ENCODE peak calls at places on chromosomes 7 and 10, in four cellular contexts. One of them, this sample, is unnamed.

GRCh38 chr7:3063016-3063753 is 19.5 kb upstream of the CARD11 start:
- DNase-seq in WTC11: no peak
- DNase-seq in GM12878: no peak
- DNase-seq in SK-N-SH: no peak
- DNase-seq in this sample: no peak

GRCh38 chr10:12476661-12477060 is 127.3 kb downstream of the CAMK1D start:
- DNase-seq in WTC11: no peak
- DNase-seq in GM12878: no peak
- DNase-seq in SK-N-SH: no peak
- DNase-seq in this sample: no peak

GRCh38 chr10:54796876-54797275 is 4.2 kb downstream of the PCDH15 start:
- DNase-seq in WTC11: no peak
- DNase-seq in GM12878: no peak
- DNase-seq in SK-N-SH: no peak
- DNase-seq in this sample: no peak

GRCh38 chr10:48762104-48763042 is 77.7 kb downstream of the WDFY4 start:
- DNase-seq in WTC11: no peak
- DNase-seq in GM12878: no peak
- DNase-seq in SK-N-SH: no peak
- DNase-seq in this sample: no peak

GRCh38 chr10:28991738-28992270 is 297.1 kb upstream of the LYZL1 start:
- DNase-seq in WTC11: peak; percentile 79
- DNase-seq in GM12878: no peak
- DNase-seq in SK-N-SH: peak; percentile 48
- DNase-seq in this sample: peak; percentile 79

GRCh38 chr7:143321242-143321641 is 5.3 kb downstream of the CLCN1 start:
- DNase-seq in WTC11: no peak
- DNase-seq in GM12878: no peak
- DNase-seq in SK-N-SH: no peak
- DNase-seq in this sample: no peak

GRCh38 chr7:4755045-4755444 is 20.4 kb upstream of the AP5Z1 start:
- DNase-seq in WTC11: no peak
- DNase-seq in GM12878: no peak
- DNase-seq in SK-N-SH: no peak
- DNase-seq in this sample: no peak

GRCh38 chr7:131057015-131057518 is 270.6 kb upstream of the MKLN1 start:
- DNase-seq in WTC11: no peak
- DNase-seq in GM12878: no peak
- DNase-seq in SK-N-SH: no peak
- DNase-seq in this sample: no peak

GRCh38 chr10:74683621-74684114 is 142.7 kb upstream of the KAT6B start:
- DNase-seq in WTC11: no peak
- DNase-seq in GM12878: no peak
- DNase-seq in SK-N-SH: no peak
- DNase-seq in this sample: no peak

GRCh38 chr10:102090772-102091171 is 25.6 kb downstream of the HPS6 start:
- DNase-seq in WTC11: no peak
- DNase-seq in GM12878: no peak
- DNase-seq in SK-N-SH: no peak
- DNase-seq in this sample: no peak

GRCh38 chr7:50782376-50783208 is at the start of gene GRB10:
- DNase-seq in WTC11: peak; percentile 65
- DNase-seq in GM12878: no peak
- DNase-seq in SK-N-SH: peak; percentile 65
- DNase-seq in this sample: no peak

GRCh38 chr10:129963831-129964501 is at the start of gene EBF3:
- DNase-seq in WTC11: peak; percentile 85
- DNase-seq in GM12878: no peak
- DNase-seq in SK-N-SH: peak; percentile 88
- DNase-seq in this sample: peak; percentile 1

GRCh38 chr7:16794990-16795389 is 9.8 kb downstream of the AGR2 start:
- DNase-seq in WTC11: no peak
- DNase-seq in GM12878: no peak
- DNase-seq in SK-N-SH: peak; percentile 20
- DNase-seq in this sample: no peak

GRCh38 chr10:63458177-63458576 is 7.6 kb downstream of the JMJD1C start:
- DNase-seq in WTC11: no peak
- DNase-seq in GM12878: no peak
- DNase-seq in SK-N-SH: no peak
- DNase-seq in this sample: no peak

GRCh38 chr10:24784923-24785322 is 61.2 kb upstream of the ARHGAP21 start:
- DNase-seq in WTC11: no peak
- DNase-seq in GM12878: no peak
- DNase-seq in SK-N-SH: no peak
- DNase-seq in this sample: peak; percentile 13

GRCh38 chr10:77531441-77532001 is 106.1 kb downstream of the KCNMA1 start:
- DNase-seq in WTC11: no peak
- DNase-seq in GM12878: no peak
- DNase-seq in SK-N-SH: no peak
- DNase-seq in this sample: peak; percentile 34

GRCh38 chr7:17855202-17855601 is 85.1 kb downstream of the SNX13 start:
- DNase-seq in WTC11: no peak
- DNase-seq in GM12878: no peak
- DNase-seq in SK-N-SH: no peak
- DNase-seq in this sample: no peak

GRCh38 chr10:6339891-6340290 is 137.2 kb downstream of the PFKFB3 start:
- DNase-seq in WTC11: no peak
- DNase-seq in GM12878: no peak
- DNase-seq in SK-N-SH: no peak
- DNase-seq in this sample: no peak

GRCh38 chr7:128420773-128421172 is 11.0 kb upstream of the IMPDH1 start:
- DNase-seq in WTC11: no peak
- DNase-seq in GM12878: no peak
- DNase-seq in SK-N-SH: no peak
- DNase-seq in this sample: no peak

GRCh38 chr7:46003896-46004875 is 83.1 kb upstream of the IGFBP3 start:
- DNase-seq in WTC11: no peak
- DNase-seq in GM12878: no peak
- DNase-seq in SK-N-SH: no peak
- DNase-seq in this sample: no peak

GRCh38 chr7:64046041-64046389 is 781 bp downstream of the ZNF727 start:
- DNase-seq in WTC11: no peak
- DNase-seq in GM12878: no peak
- DNase-seq in SK-N-SH: no peak
- DNase-seq in this sample: no peak

GRCh38 chr10:107585630-107586029 is 421.1 kb upstream of the SORCS1 start:
- DNase-seq in WTC11: no peak
- DNase-seq in GM12878: no peak
- DNase-seq in SK-N-SH: no peak
- DNase-seq in this sample: no peak

GRCh38 chr10:43965033-43965917 is 316.6 kb upstream of the ZNF32 start:
- DNase-seq in WTC11: no peak
- DNase-seq in GM12878: peak; percentile 74
- DNase-seq in SK-N-SH: no peak
- DNase-seq in this sample: no peak

GRCh38 chr7:23490357-23491131 is 20.3 kb upstream of the IGF2BP3 start:
- DNase-seq in WTC11: peak; percentile 24
- DNase-seq in GM12878: no peak
- DNase-seq in SK-N-SH: peak; percentile 98
- DNase-seq in this sample: peak; percentile 64

GRCh38 chr10:72334196-72334831 is 20.4 kb downstream of the DNAJB12 start:
- DNase-seq in WTC11: no peak
- DNase-seq in GM12878: no peak
- DNase-seq in SK-N-SH: peak; percentile 77
- DNase-seq in this sample: no peak

GRCh38 chr7:691361-692045 is 35.0 kb upstream of the DNAAF5 start:
- DNase-seq in WTC11: peak; percentile 11
- DNase-seq in GM12878: no peak
- DNase-seq in SK-N-SH: no peak
- DNase-seq in this sample: no peak

GRCh38 chr10:20795391-20795790 is 101.7 kb downstream of the NEBL start:
- DNase-seq in WTC11: no peak
- DNase-seq in GM12878: no peak
- DNase-seq in SK-N-SH: no peak
- DNase-seq in this sample: no peak

GRCh38 chr10:73873163-73873842 is 1.1 kb downstream of the CAMK2G start:
- DNase-seq in WTC11: no peak
- DNase-seq in GM12878: no peak
- DNase-seq in SK-N-SH: no peak
- DNase-seq in this sample: no peak

GRCh38 chr10:127945335-127945734 is 38.4 kb downstream of the PTPRE start:
- DNase-seq in WTC11: no peak
- DNase-seq in GM12878: no peak
- DNase-seq in SK-N-SH: no peak
- DNase-seq in this sample: no peak

GRCh38 chr7:116393654-116394053 is 105.9 kb upstream of the CAV2 start:
- DNase-seq in WTC11: no peak
- DNase-seq in GM12878: no peak
- DNase-seq in SK-N-SH: no peak
- DNase-seq in this sample: no peak

DNA sequence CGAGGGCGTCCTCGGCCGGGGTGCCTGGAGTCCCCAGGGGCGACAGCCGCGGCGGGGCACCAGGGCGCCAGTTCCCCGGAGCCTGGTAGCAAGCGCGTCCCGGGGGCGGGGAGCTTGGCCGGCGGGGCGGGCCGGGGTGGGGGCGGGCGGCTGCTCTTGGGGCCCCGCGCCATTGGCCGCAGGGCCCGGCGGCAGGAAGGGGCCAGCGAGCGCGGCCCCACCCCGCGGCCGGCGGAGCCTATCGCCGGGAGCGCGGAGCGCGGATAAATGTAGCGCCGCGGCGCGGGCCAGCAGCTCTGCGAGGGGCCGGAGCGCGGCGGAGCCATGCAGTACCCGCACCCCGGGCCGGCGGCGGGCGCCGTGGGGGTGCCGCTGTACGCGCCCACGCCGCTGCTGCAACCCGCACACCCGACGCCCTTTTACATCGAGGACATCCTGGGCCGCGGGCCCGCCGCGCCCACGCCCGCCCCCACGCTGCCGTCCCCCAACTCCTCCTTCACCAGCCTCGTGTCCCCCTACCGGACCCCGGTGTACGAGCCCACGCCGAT is at the start of gene HHEX:
- DNase-seq in WTC11: peak; percentile 44
- DNase-seq in GM12878: no peak
- DNase-seq in SK-N-SH: peak; percentile 87
- DNase-seq in this sample: peak; percentile 88
- TF ChIP-seq USF1 in WTC11: no peak
- TF ChIP-seq USF1 in GM12878: no peak
- TF ChIP-seq USF1 in SK-N-SH: no peak
- TF ChIP-seq USF1 in this sample: no peak

DNA sequence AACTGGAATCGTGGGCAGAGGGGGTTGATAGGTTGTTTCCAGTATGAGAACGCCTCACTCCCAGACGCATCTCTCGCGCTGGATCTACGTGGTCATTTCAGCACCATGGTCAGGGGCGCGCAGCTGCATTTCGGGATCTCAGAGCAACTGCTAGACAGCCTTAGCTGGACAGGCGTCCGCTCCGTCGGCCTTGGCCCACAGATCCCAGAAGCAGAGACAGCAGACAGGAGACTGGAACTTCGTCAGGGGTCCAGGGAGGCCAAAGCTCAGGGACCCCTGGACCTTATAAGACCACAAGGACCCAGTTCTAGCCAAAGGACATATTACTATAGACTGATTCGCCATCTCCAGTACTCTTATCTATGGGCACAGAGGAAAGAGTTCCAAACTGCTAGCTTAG is 5.3 kb downstream of the NEUROG3 start:
- DNase-seq in WTC11: peak; percentile 83
- DNase-seq in GM12878: no peak
- DNase-seq in SK-N-SH: no peak
- DNase-seq in this sample: peak; percentile 67
- TF ChIP-seq USF1 in WTC11: peak; percentile 60
- TF ChIP-seq USF1 in GM12878: no peak
- TF ChIP-seq USF1 in SK-N-SH: no peak
- TF ChIP-seq USF1 in this sample: no peak

GRCh38 chr10:42428534-42428933 is 209.8 kb downstream of the ZNF33B start:
- DNase-seq in WTC11: no peak
- DNase-seq in GM12878: no peak
- DNase-seq in SK-N-SH: peak; percentile 27
- DNase-seq in this sample: peak; percentile 38

DNA sequence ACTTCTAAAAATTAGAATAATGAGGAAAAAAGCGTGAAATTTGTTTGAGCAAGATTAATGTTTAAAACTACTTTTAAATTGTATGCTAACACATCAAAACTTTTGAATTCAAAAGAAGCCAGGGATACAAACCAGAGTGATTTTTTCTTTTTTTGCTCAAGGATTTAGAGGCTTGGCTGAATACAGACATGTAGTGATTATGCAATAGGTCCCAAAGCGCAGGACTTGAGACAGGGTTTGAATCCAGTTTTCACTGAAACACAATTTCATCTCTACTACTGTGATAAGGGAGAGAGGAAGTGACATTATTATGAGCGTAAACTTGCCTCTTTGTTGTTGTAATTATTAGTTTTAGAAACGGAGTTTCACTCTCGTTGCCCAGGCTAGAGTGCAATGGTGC is 207.3 kb downstream of the ZNF33B start:
- DNase-seq in WTC11: no peak
- DNase-seq in GM12878: no peak
- DNase-seq in SK-N-SH: no peak
- DNase-seq in this sample: no peak
- TF ChIP-seq USF1 in WTC11: no peak
- TF ChIP-seq USF1 in GM12878: no peak
- TF ChIP-seq USF1 in SK-N-SH: no peak
- TF ChIP-seq USF1 in this sample: no peak

GRCh38 chr7:68371985-68372384 is 1226.3 kb upstream of the AUTS2 start:
- DNase-seq in WTC11: no peak
- DNase-seq in GM12878: no peak
- DNase-seq in SK-N-SH: peak; percentile 52
- DNase-seq in this sample: no peak
- TF ChIP-seq USF1 in WTC11: no peak
- TF ChIP-seq USF1 in GM12878: no peak
- TF ChIP-seq USF1 in SK-N-SH: no peak
- TF ChIP-seq USF1 in this sample: no peak